ENCODE peak calls at places on chromosome 10, in six cellular contexts. B, L, Z, T, E and N are unnamed samples.
A peak's percentile ranks its signal among the peaks of the same experiment; 100 is the strongest.

GRCh38 chr10:102775201-102775972 is 31.6 kb downstream of the WBP1L start:
- DNase-seq in T (no peak), L (peak; percentile 15), Z (peak; percentile 57), B (no peak), E (no peak), N (no peak)

GRCh38 chr10:57336865-57337264 is 930.8 kb downstream of the IPMK start:
- DNase-seq in Z (no peak), L (no peak), T (no peak), E (no peak), B (no peak), N (no peak)

GRCh38 chr10:1159131-1160061 is 103.2 kb downstream of the WDR37 start:
- DNase-seq in L (peak; percentile 58), T (no peak), E (no peak), B (no peak), Z (peak; percentile 67), N (no peak)

GRCh38 chr10:123408660-123409059 is 254.5 kb downstream of the BUB3 start:
- DNase-seq in Z (no peak), L (no peak), T (no peak), E (no peak), B (no peak), N (no peak)

GRCh38 chr10:13206546-13207443 is 27.4 kb downstream of the UCMA start:
- DNase-seq in L (peak; percentile 61), B (no peak), Z (peak; percentile 81), E (no peak), T (peak; percentile 41), N (no peak)

GRCh38 chr10:60797200-60797599 is 18.9 kb downstream of the CDK1 start:
- DNase-seq in T (no peak), B (no peak), L (no peak), Z (peak; percentile 26), E (no peak), N (no peak)

GRCh38 chr10:126422561-126422960 is 34.3 kb upstream of the ADAM12 start:
- DNase-seq in L (peak; percentile 10), Z (peak; percentile 43), B (no peak), E (no peak), T (no peak), N (no peak)

GRCh38 chr10:76433161-76434005 is 1002.0 kb downstream of the LRMDA start:
- DNase-seq in L (no peak), B (no peak), T (no peak), Z (no peak), E (no peak), N (no peak)

GRCh38 chr10:1517684-1518083 is 219.6 kb downstream of the ADARB2 start:
- DNase-seq in E (no peak), Z (no peak), T (no peak), B (no peak), L (no peak), N (no peak)

GRCh38 chr10:73894245-73894971 is 16.5 kb upstream of the PLAU start:
- DNase-seq in Z (peak; percentile 93), B (no peak), L (peak; percentile 85), T (no peak), E (peak; percentile 35), N (no peak)

GRCh38 chr10:112981553-112981952 is 31.5 kb downstream of the TCF7L2 start:
- DNase-seq in L (no peak), Z (no peak), T (no peak), E (peak; percentile 58), B (no peak), N (peak; percentile 21)

GRCh38 chr10:102523250-102524029 is 19.7 kb downstream of the SUFU start:
- DNase-seq in E (no peak), Z (peak; percentile 88), L (peak; percentile 83), T (no peak), B (no peak), N (peak; percentile 21)

GRCh38 chr10:93160829-93161228 is 87.1 kb downstream of the CYP26A1 start:
- DNase-seq in L (peak; percentile 39), Z (peak; percentile 71), E (no peak), B (no peak), T (no peak), N (no peak)

GRCh38 chr10:97598407-97599271 is 9.1 kb downstream of the C10orf62 start:
- DNase-seq in E (no peak), L (no peak), B (no peak), T (no peak), Z (no peak), N (no peak)

GRCh38 chr10:132882069-132882468 is 60.3 kb downstream of the CFAP46 start:
- DNase-seq in B (no peak), L (no peak), Z (no peak), T (no peak), E (no peak), N (no peak)

GRCh38 chr10:116765549-116766162 is 23.3 kb upstream of the HSPA12A start:
- DNase-seq in E (peak; percentile 55), Z (peak; percentile 37), T (no peak), B (no peak), L (no peak), N (peak; percentile 41)

GRCh38 chr10:91220954-91221696 is 662 bp downstream of the PCGF5 start:
- DNase-seq in L (peak; percentile 19), T (no peak), B (peak; percentile 26), E (peak; percentile 42), Z (peak; percentile 26), N (peak; percentile 32)

GRCh38 chr10:63434866-63435854 is 30.6 kb downstream of the JMJD1C start:
- DNase-seq in L (no peak), Z (no peak), T (no peak), B (no peak), E (no peak), N (no peak)